ENCODE peak calls at places on chromosomes 7 and 10, in four cellular contexts. J is cardiac fibroblast, G is astrocyte of the spinal cord, A is cardiac muscle cell. N is an unnamed sample.

GRCh38 chr10:129467346-129468119 is 492 bp downstream of the MGMT start:
- DNase-seq in G (no peak), J (peak; percentile 59), A (peak; percentile 47), N (no peak)

GRCh38 chr10:113385021-113385975 is 167.6 kb upstream of the HABP2 start:
- DNase-seq in G (peak; percentile 83), J (peak; percentile 94), A (peak; percentile 94), N (peak; percentile 59)

GRCh38 chr7:100476903-100477870 is 1.8 kb downstream of the TSC22D4 start:
- DNase-seq in J (no peak), G (no peak), A (no peak), N (no peak)

GRCh38 chr10:68406111-68406814 is 814 bp downstream of the RUFY2 start:
- DNase-seq in A (peak; percentile 77), G (peak; percentile 66), J (peak; percentile 73), N (peak; percentile 44)

GRCh38 chr10:66564341-66564740 is 361.5 kb upstream of the LRRTM3 start:
- DNase-seq in G (no peak), J (no peak), A (no peak), N (no peak)

GRCh38 chr7:98998821-98999725 is 120.7 kb downstream of the TRRAP start:
- DNase-seq in A (no peak), J (no peak), G (no peak), N (no peak)

GRCh38 chr10:17616403-17617030 is 657 bp downstream of the HACD1 start:
- DNase-seq in A (peak; percentile 74), J (peak; percentile 73), G (peak; percentile 53), N (peak; percentile 62)

GRCh38 chr7:30564243-30564892 is 30.3 kb upstream of the GARS1 start:
- DNase-seq in G (peak; percentile 90), J (peak; percentile 91), A (peak; percentile 92), N (peak; percentile 76)

GRCh38 chr7:108059526-108059925 is 56.6 kb upstream of the LAMB1 start:
- DNase-seq in G (no peak), J (peak; percentile 72), A (peak; percentile 54), N (no peak)

GRCh38 chr7:22110881-22111280 is 165.2 kb upstream of the CDCA7L start:
- DNase-seq in J (no peak), A (no peak), G (no peak), N (no peak)

GRCh38 chr10:43569681-43570080 is 4.7 kb downstream of the ZNF239 start:
- DNase-seq in A (no peak), G (no peak), J (no peak), N (no peak)

GRCh38 chr7:41656357-41656756 is 46.5 kb downstream of the INHBA start:
- DNase-seq in G (peak; percentile 39), A (peak; percentile 65), J (peak; percentile 50), N (no peak)

GRCh38 chr7:130732980-130733865 is 784 bp downstream of the KLF14 start:
- DNase-seq in J (no peak), G (no peak), A (no peak), N (peak; percentile 45)

GRCh38 chr7:139989366-139990141 is 73.2 kb downstream of the PARP12 start:
- DNase-seq in G (no peak), A (no peak), J (no peak), N (no peak)

GRCh38 chr7:41916450-41916927 is 213.6 kb upstream of the INHBA start:
- DNase-seq in J (peak; percentile 94), G (peak; percentile 96), A (peak; percentile 95), N (no peak)

GRCh38 chr7:107017965-107018714 is 26.4 kb upstream of the PRKAR2B start:
- DNase-seq in J (no peak), G (no peak), A (no peak), N (no peak)

GRCh38 chr10:59655309-59655708 is 54.3 kb downstream of the SLC16A9 start:
- DNase-seq in A (no peak), G (no peak), J (no peak), N (no peak)

GRCh38 chr10:43606323-43607198 is at the start of gene ZNF485:
- DNase-seq in G (peak; percentile 66), A (peak; percentile 78), J (peak; percentile 63), N (peak; percentile 60)

GRCh38 chr7:2843711-2844152 is 376 bp downstream of the GNA12 start:
- DNase-seq in J (no peak), A (peak; percentile 49), G (peak; percentile 13), N (peak; percentile 24)

GRCh38 chr7:100190059-100190711 is 12.5 kb downstream of the STAG3 start:
- DNase-seq in J (peak; percentile 62), A (peak; percentile 65), G (peak; percentile 58), N (no peak)

GRCh38 chr7:4479367-4480039 is 202.6 kb upstream of the FOXK1 start:
- DNase-seq in A (peak; percentile 15), J (peak; percentile 25), G (peak; percentile 31), N (no peak)

GRCh38 chr7:135662123-135662372 is 266 bp upstream of the STMP1 start:
- DNase-seq in G (no peak), A (no peak), J (no peak), N (no peak)
- TF ChIP-seq CTCF in G (no peak), A (no peak), J (no peak), N (no peak)

DNA sequence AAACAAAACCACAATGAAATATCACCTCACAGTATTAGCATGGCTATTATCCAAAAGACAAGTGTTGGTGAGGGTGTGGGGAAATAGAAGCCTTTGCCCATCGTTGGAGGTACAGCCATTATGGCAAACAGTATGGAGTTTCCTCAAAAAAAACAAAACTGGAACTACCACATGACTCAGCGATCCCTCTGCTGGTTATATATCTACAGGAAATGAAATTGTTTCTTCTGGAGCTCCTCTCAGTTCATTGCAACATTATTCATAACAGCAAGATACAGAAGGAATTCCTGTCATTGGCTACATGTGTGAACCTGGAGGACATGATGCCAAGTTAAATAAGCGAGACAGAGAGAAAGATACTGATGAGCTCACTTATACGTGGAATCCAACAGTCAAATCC is 2.4 kb upstream of the UBE3C start:
- DNase-seq in J (peak; percentile 91), G (peak; percentile 86), A (peak; percentile 92), N (no peak)
- TF ChIP-seq CTCF in J (peak; percentile 24), G (peak; percentile 29), A (peak; percentile 39), N (peak; percentile 22)

DNA sequence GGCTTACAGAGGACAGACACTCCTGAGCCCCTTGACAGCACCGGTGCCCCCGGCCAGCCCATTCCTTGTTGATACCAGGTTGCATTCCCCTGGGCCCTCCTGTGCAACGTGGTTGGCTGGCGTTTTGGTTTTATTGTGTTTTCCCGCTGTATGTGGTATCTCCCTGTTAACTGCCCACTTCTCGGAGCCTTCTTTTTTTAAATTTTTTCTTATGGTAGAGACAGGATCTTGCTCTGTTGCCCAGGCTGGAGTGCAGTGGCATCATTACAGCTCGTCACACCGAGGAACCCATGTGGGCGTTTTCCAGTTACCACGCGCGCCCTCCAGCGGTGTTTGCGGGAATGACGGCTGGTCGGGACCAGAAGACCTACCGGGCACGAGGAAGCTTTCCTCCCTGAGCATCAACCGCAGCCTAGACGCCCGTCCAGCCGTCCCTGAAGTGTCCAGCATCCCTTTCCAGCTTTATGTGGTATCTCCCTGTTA is 16.9 kb upstream of the ZFAND2A start:
- DNase-seq in G (peak; percentile 44), A (peak; percentile 66), J (peak; percentile 58), N (peak; percentile 45)
- TF ChIP-seq CTCF in G (peak; percentile 67), A (peak; percentile 69), J (peak; percentile 82), N (peak; percentile 56)

DNA sequence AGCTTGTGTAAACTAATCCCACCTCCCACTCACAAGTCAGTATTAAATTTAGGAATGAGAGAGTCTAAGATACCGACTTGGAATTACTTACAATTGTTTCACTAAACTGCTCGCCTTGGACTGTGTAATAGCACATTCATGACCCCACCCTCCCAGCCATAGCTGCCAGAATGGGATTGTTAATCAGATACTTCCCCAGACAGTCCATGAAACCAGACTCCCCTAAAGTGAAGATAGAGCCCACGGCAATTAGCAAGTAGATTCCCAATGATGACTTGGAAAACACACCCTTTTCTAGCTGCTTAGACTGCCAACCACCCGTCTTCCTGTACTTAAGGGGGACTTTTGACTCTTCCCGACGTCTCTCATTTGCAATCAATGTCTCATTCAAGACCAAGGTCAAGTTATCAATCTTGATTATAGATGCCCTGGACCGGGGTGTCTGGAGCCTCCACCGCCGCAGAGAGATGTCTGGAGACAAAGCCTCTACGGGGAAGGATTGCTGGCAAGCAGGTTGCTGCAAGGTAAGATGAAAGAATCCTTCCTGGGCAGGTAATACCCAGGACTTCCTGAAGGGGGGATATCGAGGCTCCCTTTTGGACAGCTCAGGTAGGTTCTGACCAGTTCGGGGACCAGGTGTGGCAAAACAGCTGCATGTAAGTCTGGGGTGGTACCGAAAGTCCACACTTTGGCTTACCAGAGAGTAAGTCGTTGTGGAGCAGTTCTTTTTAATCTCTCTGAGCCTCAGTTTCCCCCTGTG is 12.6 kb upstream of the CUX1 start:
- DNase-seq in A (no peak), J (no peak), G (no peak), N (peak; percentile 34)
- TF ChIP-seq CTCF in A (peak; percentile 19), J (no peak), G (peak; percentile 19), N (peak; percentile 61)

DNA sequence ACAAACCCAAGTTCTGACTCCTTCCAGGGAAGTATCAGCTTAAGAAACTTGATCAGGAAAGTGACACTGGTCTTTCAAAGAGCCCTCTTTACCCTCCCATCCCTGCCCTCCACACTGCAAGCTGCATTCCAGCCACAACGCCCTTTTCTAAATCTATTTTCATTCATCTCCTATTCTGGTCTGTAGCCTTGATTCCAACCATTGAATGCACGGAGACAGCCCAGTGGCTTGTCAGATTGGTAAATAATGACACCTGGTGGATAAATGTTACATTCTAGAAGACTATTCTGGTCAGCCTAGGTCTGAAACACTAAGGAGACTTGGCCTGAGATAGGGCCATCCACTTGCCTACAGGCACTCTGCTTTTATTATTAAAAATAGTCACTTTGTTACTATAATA is 20.9 kb downstream of the MORN4 start:
- DNase-seq in A (peak; percentile 70), G (peak; percentile 52), J (peak; percentile 76), N (no peak)
- TF ChIP-seq CTCF in A (peak; percentile 35), G (peak; percentile 28), J (peak; percentile 31), N (peak; percentile 21)

GRCh38 chr10:104767745-104768144 is 126.7 kb downstream of the SORCS3 start:
- DNase-seq in J (no peak), A (no peak), G (no peak), N (no peak)
- TF ChIP-seq CTCF in J (no peak), A (no peak), G (no peak), N (no peak)

GRCh38 chr10:125739994-125740679 is 20.6 kb downstream of the EDRF1 start:
- DNase-seq in A (no peak), G (no peak), J (no peak), N (no peak)

GRCh38 chr10:125734148-125734547 is 14.6 kb downstream of the EDRF1 start:
- DNase-seq in A (no peak), J (no peak), G (no peak), N (no peak)

GRCh38 chr10:125734823-125735222 is 15.3 kb downstream of the EDRF1 start:
- DNase-seq in J (no peak), G (no peak), A (no peak), N (no peak)
- TF ChIP-seq CTCF in J (no peak), G (no peak), A (no peak), N (peak; percentile 28)

GRCh38 chr7:50119815-50120637 is 27.0 kb upstream of the ZPBP start:
- DNase-seq in G (no peak), J (no peak), A (no peak), N (no peak)
- TF ChIP-seq CTCF in G (no peak), J (no peak), A (no peak), N (peak; percentile 50)

GRCh38 chr10:77504196-77504869 is 133.3 kb downstream of the KCNMA1 start:
- DNase-seq in J (peak; percentile 58), A (peak; percentile 68), G (peak; percentile 58), N (no peak)

GRCh38 chr10:77500754-77501151 is 136.9 kb downstream of the KCNMA1 start:
- DNase-seq in A (no peak), G (peak; percentile 71), J (no peak), N (no peak)

GRCh38 chr10:77498829-77499228 is 138.8 kb downstream of the KCNMA1 start:
- DNase-seq in G (no peak), A (no peak), J (no peak), N (no peak)

GRCh38 chr10:77501846-77502251 is 135.8 kb downstream of the KCNMA1 start:
- DNase-seq in G (no peak), J (no peak), A (no peak), N (no peak)

GRCh38 chr10:77501152-77501845 is 136.3 kb downstream of the KCNMA1 start:
- DNase-seq in J (peak; percentile 86), A (peak; percentile 82), G (peak; percentile 92), N (no peak)
- TF ChIP-seq CTCF in J (no peak), A (no peak), G (no peak), N (no peak)